ENCODE peak calls at places on chromosomes 4 and X, in four cellular contexts. X is GM06990, C is cardiac muscle cell, B is AG04450. N is an unnamed sample.

GRCh38 chrX:27597506-27597905 is 7.4 kb downstream of the DCAF8L2 start:
- DNase-seq in X (no peak), C (peak), B (no peak), N (no peak)

GRCh38 chr4:57491388-57491787 is 381.2 kb upstream of the IGFBP7 start:
- DNase-seq in X (no peak), C (no peak), B (no peak), N (no peak)

GRCh38 chrX:45434231-45434630 is 233.6 kb upstream of the DIPK2B start:
- DNase-seq in X (no peak), C (no peak), B (no peak), N (no peak)

GRCh38 chrX:39196192-39197102 is 395.2 kb downstream of the MID1IP1 start:
- DNase-seq in X (peak), C (peak), B (no peak), N (peak)

GRCh38 chr4:19721587-19721986 is 530.1 kb upstream of the SLIT2 start:
- DNase-seq in X (no peak), C (no peak), B (no peak), N (no peak)

GRCh38 chr4:1171306-1172227 is 816 bp downstream of the SPON2 start:
- DNase-seq in X (no peak), C (peak), B (no peak), N (no peak)

GRCh38 chr4:123017636-123018390 is 95.4 kb upstream of the NUDT6 start:
- DNase-seq in X (no peak), C (peak), B (no peak), N (peak)

GRCh38 chr4:96955226-96955625 is 1115.3 kb downstream of the PDHA2 start:
- DNase-seq in X (no peak), C (no peak), B (no peak), N (no peak)

GRCh38 chrX:39905475-39905889 is 192.3 kb downstream of the BCOR start:
- DNase-seq in X (no peak), C (peak), B (no peak), N (no peak)

GRCh38 chr4:14184265-14184664 is 556.7 kb upstream of the BOD1L1 start:
- DNase-seq in X (no peak), C (peak), B (no peak), N (no peak)

GRCh38 chrX:130082244-130083106 is 27.8 kb downstream of the ELF4 start:
- DNase-seq in X (peak), C (peak), B (no peak), N (no peak)

GRCh38 chr4:106253364-106254129 is 62.5 kb downstream of the TBCK start:
- DNase-seq in X (no peak), C (no peak), B (no peak), N (no peak)

DNA sequence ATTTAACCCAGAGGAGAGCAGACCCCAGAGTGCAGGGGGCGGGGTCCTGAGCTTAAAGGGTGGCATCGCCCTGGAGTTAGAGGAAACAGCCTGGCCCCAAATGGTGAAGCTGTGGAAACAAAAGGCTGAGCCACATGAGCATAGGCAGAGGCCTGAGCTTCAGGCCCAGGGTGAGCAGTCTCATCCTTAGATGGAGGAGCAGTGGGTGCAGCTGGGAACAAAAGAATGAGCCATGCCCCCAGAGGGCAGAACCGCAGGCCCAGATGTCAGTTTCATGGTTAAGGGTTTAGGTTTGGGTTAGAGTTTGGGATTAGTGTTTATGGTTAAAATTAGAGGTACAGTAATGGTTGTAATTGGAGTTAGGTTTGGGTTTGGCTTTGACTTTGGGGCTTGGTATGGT is 44.4 kb upstream of the IL9R start:
- DNase-seq in X (no peak), C (no peak), B (no peak), N (no peak)
- H3K4me3 ChIP-seq in X (no peak), C (no peak), B (no peak), N (no peak)

DNA sequence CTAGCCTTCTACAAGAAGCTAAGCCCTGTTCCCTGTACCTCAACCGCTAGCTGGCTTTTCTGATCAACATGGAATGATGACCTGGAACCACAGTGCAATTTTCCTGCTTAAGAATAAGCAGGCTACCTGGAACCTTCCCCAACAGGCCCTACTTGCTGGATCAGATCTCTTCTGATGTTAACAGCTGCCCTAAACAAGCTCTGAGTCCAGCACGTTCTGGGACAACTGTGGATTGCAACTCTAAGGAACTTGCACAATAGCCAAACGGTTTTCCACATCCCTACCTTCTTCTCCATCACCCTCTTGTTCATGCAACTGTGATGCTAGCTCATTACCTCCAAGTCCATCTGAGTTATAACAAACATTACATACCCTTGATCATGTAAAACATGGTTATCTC is 19.8 kb downstream of the ATP8A1 start:
- DNase-seq in X (no peak), C (no peak), B (no peak), N (no peak)
- H3K4me3 ChIP-seq in X (no peak), C (no peak), B (no peak), N (no peak)

GRCh38 chr4:5033266-5033945 is 14.1 kb upstream of the CYTL1 start:
- DNase-seq in X (no peak), C (peak), B (no peak), N (no peak)

GRCh38 chr4:5034206-5034605 is 14.9 kb upstream of the CYTL1 start:
- DNase-seq in X (no peak), C (no peak), B (no peak), N (no peak)

GRCh38 chr4:5030152-5030668 is 11.0 kb upstream of the CYTL1 start:
- DNase-seq in X (no peak), C (no peak), B (no peak), N (no peak)

GRCh38 chr4:5030927-5031326 is 11.7 kb upstream of the CYTL1 start:
- DNase-seq in X (no peak), C (no peak), B (no peak), N (no peak)

DNA sequence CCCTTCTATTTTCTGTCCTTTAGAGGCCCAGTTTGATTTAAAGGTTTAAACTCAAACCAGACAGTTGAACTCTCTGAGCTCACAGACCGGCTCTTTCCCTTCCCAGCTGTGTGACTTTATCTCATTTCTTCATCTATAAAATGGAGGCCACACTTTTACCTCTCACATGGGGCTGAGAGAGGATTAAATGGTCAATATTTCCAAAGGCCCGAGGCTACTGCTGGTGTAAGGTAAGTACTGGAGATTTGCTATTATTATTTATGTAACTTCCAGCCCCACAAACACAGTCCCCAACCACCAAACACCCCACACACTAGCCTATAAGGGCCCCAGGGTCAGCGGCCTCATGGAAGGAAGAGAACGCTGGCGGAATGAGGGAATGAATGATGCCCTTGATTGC is 13.6 kb upstream of the CYTL1 start:
- DNase-seq in X (no peak), C (no peak), B (no peak), N (no peak)
- H3K4me3 ChIP-seq in X (no peak), C (no peak), B (no peak), N (no peak)

DNA sequence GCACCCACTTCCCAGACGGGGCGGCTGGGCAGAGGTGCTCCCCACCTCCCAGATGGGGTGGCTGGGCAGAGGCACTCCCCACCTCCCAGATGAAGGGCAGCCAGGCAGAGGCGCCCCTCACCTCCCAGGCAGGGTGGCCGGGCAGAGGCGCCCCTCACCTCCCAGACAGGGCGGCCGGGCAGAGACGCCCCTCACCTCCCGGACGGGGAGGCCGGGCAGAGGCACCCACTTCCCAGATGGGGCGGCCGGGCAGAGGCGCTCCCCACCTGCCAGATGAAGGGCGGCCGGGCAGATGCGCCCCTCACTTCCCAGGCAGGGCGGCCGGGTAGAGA is 61.2 kb downstream of the UPRT start:
- DNase-seq in X (no peak), C (no peak), B (no peak), N (no peak)
- H3K4me3 ChIP-seq in X (no peak), C (no peak), B (no peak), N (no peak)

N was measured in skeletal muscle cell.